ENCODE peak calls at places on chromosomes 16 and 17, in four cellular contexts. One of them, this sample, is unnamed.

GRCh38 chr16:86252596-86252995 is 257.7 kb upstream of the FOXF1 start:
- DNase-seq in lower leg skin: no peak
- DNase-seq in MV-4-11: peak; percentile 3
- DNase-seq in RCC 7860: no peak
- DNase-seq in this sample: no peak

GRCh38 chr16:88772871-88773811 is 11.9 kb downstream of the PIEZO1 start:
- DNase-seq in lower leg skin: peak; percentile 65
- DNase-seq in MV-4-11: no peak
- DNase-seq in RCC 7860: peak; percentile 81
- DNase-seq in this sample: no peak

GRCh38 chr16:24409045-24409444 is 130.3 kb upstream of the RBBP6 start:
- DNase-seq in lower leg skin: no peak
- DNase-seq in MV-4-11: no peak
- DNase-seq in RCC 7860: no peak
- DNase-seq in this sample: no peak

GRCh38 chr16:67349172-67349571 is 22.6 kb downstream of the LRRC36 start:
- DNase-seq in lower leg skin: no peak
- DNase-seq in MV-4-11: peak; percentile 16
- DNase-seq in RCC 7860: no peak
- DNase-seq in this sample: no peak

GRCh38 chr16:85629853-85630252 is 16.7 kb downstream of the GSE1 start:
- DNase-seq in lower leg skin: no peak
- DNase-seq in MV-4-11: no peak
- DNase-seq in RCC 7860: no peak
- DNase-seq in this sample: no peak

GRCh38 chr17:48011405-48012150 is 26.0 kb downstream of the COPZ2 start:
- DNase-seq in lower leg skin: no peak
- DNase-seq in MV-4-11: peak; percentile 72
- DNase-seq in RCC 7860: peak; percentile 11
- DNase-seq in this sample: peak; percentile 15

GRCh38 chr17:3976675-3977171 is 12.5 kb upstream of the ATP2A3 start:
- DNase-seq in lower leg skin: peak; percentile 36
- DNase-seq in MV-4-11: no peak
- DNase-seq in RCC 7860: no peak
- DNase-seq in this sample: no peak

GRCh38 chr16:77816293-77816692 is 27.9 kb downstream of the VAT1L start:
- DNase-seq in lower leg skin: no peak
- DNase-seq in MV-4-11: no peak
- DNase-seq in RCC 7860: no peak
- DNase-seq in this sample: no peak

GRCh38 chr16:15434425-15435215 is at the start of gene BMERB1:
- DNase-seq in lower leg skin: no peak
- DNase-seq in MV-4-11: no peak
- DNase-seq in RCC 7860: no peak
- DNase-seq in this sample: no peak

This sample was measured in T-helper 9 cell.